ENCODE peak calls at places on chromosome 12, in nine cellular contexts. I is GM12865, R is HFFc6, P is H7, W is posterior vena cava, U is SJSA1, M is HT1080, F is EL, K is Ammon's horn. V is an unnamed sample.

GRCh38 chr12:6919588-6919987 is 5.2 kb downstream of the ENO2 start:
- DNase-seq in I (no peak), R (no peak), P (peak), W (peak), U (no peak), M (no peak), F (no peak), K (no peak), V (no peak)

GRCh38 chr12:92078167-92079053 is 67.2 kb downstream of the BTG1 start:
- DNase-seq in I (no peak), R (peak), P (no peak), W (no peak), U (peak), M (peak), F (peak), K (no peak), V (no peak)

GRCh38 chr12:48750215-48750614 is 33.7 kb upstream of the CCNT1 start:
- DNase-seq in I (no peak), R (peak), P (no peak), W (no peak), U (no peak), M (no peak), F (peak), K (no peak), V (no peak)

GRCh38 chr12:126727656-126728055 is 1539.3 kb upstream of the TMEM132C start:
- DNase-seq in I (no peak), R (no peak), P (peak), W (no peak), U (no peak), M (no peak), F (no peak), K (no peak), V (no peak)

GRCh38 chr12:75481013-75481705 is 604 bp downstream of the GLIPR1 start:
- DNase-seq in I (peak), R (no peak), P (no peak), W (no peak), U (no peak), M (peak), F (peak), K (peak), V (no peak)

GRCh38 chr12:59973515-59973914 is 377.7 kb downstream of the SLC16A7 start:
- DNase-seq in I (no peak), R (peak), P (no peak), W (no peak), U (no peak), M (peak), F (peak), K (no peak), V (peak)

GRCh38 chr12:48618541-48618940 is 48.7 kb upstream of the LALBA start:
- DNase-seq in I (peak), R (peak), P (peak), W (peak), U (peak), M (peak), F (peak), K (peak), V (peak)

GRCh38 chr12:50112456-50113218 is 601 bp downstream of the COX14 start:
- DNase-seq in I (no peak), R (peak), P (no peak), W (peak), U (peak), M (no peak), F (no peak), K (no peak), V (peak)

GRCh38 chr12:31820832-31821231 is 92.0 kb upstream of the AMN1 start:
- DNase-seq in I (no peak), R (no peak), P (no peak), W (no peak), U (no peak), M (no peak), F (no peak), K (no peak), V (no peak)

GRCh38 chr12:48305190-48305589 is 45.5 kb downstream of the ZNF641 start:
- DNase-seq in I (no peak), R (no peak), P (no peak), W (no peak), U (no peak), M (no peak), F (no peak), K (no peak), V (no peak)

GRCh38 chr12:108643941-108644742 is 10.4 kb upstream of the SELPLG start:
- DNase-seq in I (no peak), R (no peak), P (no peak), W (no peak), U (peak), M (peak), F (no peak), K (peak), V (no peak)

GRCh38 chr12:132481345-132481744 is 8.6 kb upstream of the FBRSL1 start:
- DNase-seq in I (no peak), R (no peak), P (no peak), W (no peak), U (no peak), M (no peak), F (no peak), K (no peak), V (no peak)

GRCh38 chr12:124888203-124888602 is 24.5 kb upstream of the SCARB1 start:
- DNase-seq in I (no peak), R (no peak), P (no peak), W (no peak), U (no peak), M (no peak), F (no peak), K (no peak), V (no peak)

GRCh38 chr12:94674835-94675234 is 24.5 kb upstream of the TMCC3 start:
- DNase-seq in I (no peak), R (no peak), P (no peak), W (peak), U (no peak), M (no peak), F (no peak), K (peak), V (no peak)

GRCh38 chr12:5580911-5581488 is 149.1 kb downstream of the NTF3 start:
- DNase-seq in I (no peak), R (no peak), P (no peak), W (no peak), U (no peak), M (no peak), F (no peak), K (no peak), V (no peak)

GRCh38 chr12:101564912-101565311 is 29.9 kb upstream of the MYBPC1 start:
- DNase-seq in I (peak), R (no peak), P (no peak), W (no peak), U (no peak), M (no peak), F (peak), K (peak), V (no peak)

GRCh38 chr12:20561886-20562285 is 133.2 kb upstream of the SLCO1C1 start:
- DNase-seq in I (no peak), R (no peak), P (no peak), W (no peak), U (no peak), M (no peak), F (no peak), K (no peak), V (no peak)

GRCh38 chr12:85237320-85237719 is 42.7 kb upstream of the ALX1 start:
- DNase-seq in I (no peak), R (no peak), P (no peak), W (no peak), U (no peak), M (peak), F (no peak), K (no peak), V (no peak)

GRCh38 chr12:52207895-52208294 is 16.1 kb upstream of the KRT80 start:
- DNase-seq in I (no peak), R (no peak), P (no peak), W (peak), U (no peak), M (no peak), F (peak), K (no peak), V (no peak)

GRCh38 chr12:110301065-110301806 is 20.2 kb downstream of the ATP2A2 start:
- DNase-seq in I (no peak), R (no peak), P (no peak), W (no peak), U (no peak), M (no peak), F (no peak), K (no peak), V (no peak)

GRCh38 chr12:73598626-73599025 is 939.0 kb upstream of the ATXN7L3B start:
- DNase-seq in I (no peak), R (no peak), P (no peak), W (no peak), U (no peak), M (peak), F (no peak), K (no peak), V (no peak)

GRCh38 chr12:31732926-31733548 is 4.2 kb upstream of the AMN1 start:
- DNase-seq in I (peak), R (peak), P (peak), W (no peak), U (peak), M (peak), F (peak), K (no peak), V (peak)

GRCh38 chr12:109447482-109447881 is 29.6 kb downstream of the KCTD10 start:
- DNase-seq in I (no peak), R (no peak), P (no peak), W (peak), U (no peak), M (no peak), F (no peak), K (no peak), V (no peak)

GRCh38 chr12:19201653-19202052 is 72.1 kb downstream of the PLEKHA5 start:
- DNase-seq in I (no peak), R (peak), P (no peak), W (no peak), U (no peak), M (no peak), F (peak), K (no peak), V (no peak)

GRCh38 chr12:106981781-106982180 is 5.2 kb downstream of the MTERF2 start:
- DNase-seq in I (no peak), R (no peak), P (no peak), W (no peak), U (no peak), M (no peak), F (no peak), K (no peak), V (no peak)

GRCh38 chr12:121576851-121577391 is 3.9 kb downstream of the KDM2B start:
- DNase-seq in I (peak), R (peak), P (peak), W (no peak), U (peak), M (peak), F (peak), K (no peak), V (peak)

GRCh38 chr12:67910360-67911292 is 78.6 kb upstream of the IFNG-AS1 start:
- DNase-seq in I (no peak), R (peak), P (no peak), W (no peak), U (peak), M (peak), F (peak), K (peak), V (peak)

GRCh38 chr12:92324849-92325500 is 179.3 kb upstream of the BTG1 start:
- DNase-seq in I (no peak), R (no peak), P (no peak), W (no peak), U (no peak), M (no peak), F (no peak), K (no peak), V (no peak)

GRCh38 chr12:119179335-119180021 is 747 bp downstream of the HSPB8 start:
- DNase-seq in I (no peak), R (peak), P (peak), W (no peak), U (peak), M (peak), F (peak), K (no peak), V (peak)

GRCh38 chr12:124759841-124760508 is 103.7 kb downstream of the SCARB1 start:
- DNase-seq in I (no peak), R (no peak), P (no peak), W (no peak), U (no peak), M (no peak), F (no peak), K (peak), V (no peak)

GRCh38 chr12:94202245-94203180 is 54.1 kb downstream of the PLXNC1 start:
- DNase-seq in I (no peak), R (no peak), P (no peak), W (no peak), U (no peak), M (no peak), F (no peak), K (no peak), V (no peak)

V was measured in RKO.